ENCODE peak calls at places on chromosomes 1 and 21, in four cellular contexts. J is GM23248, C is GM23338, U is skeletal muscle cell. Z is an unnamed sample.

GRCh38 chr1:43367026-43367903 is 546 bp downstream of the ELOVL1 start:
- DNase-seq in J (peak; percentile 74), C (peak; percentile 63), U (no peak), Z (no peak)

GRCh38 chr1:80893140-80893539 is 907.6 kb upstream of the ADGRL2 start:
- DNase-seq in J (no peak), C (no peak), U (no peak), Z (no peak)

GRCh38 chr1:47569681-47570470 is 132.0 kb downstream of the FOXD2 start:
- DNase-seq in J (peak; percentile 93), C (peak; percentile 82), U (peak; percentile 53), Z (peak; percentile 93)

GRCh38 chr1:44036409-44037111 is 5.3 kb upstream of the SLC6A9 start:
- DNase-seq in J (peak; percentile 83), C (peak; percentile 86), U (no peak), Z (peak; percentile 72)

GRCh38 chr1:15220825-15221431 is 26.1 kb upstream of the FHAD1 start:
- DNase-seq in J (no peak), C (peak; percentile 41), U (no peak), Z (no peak)

GRCh38 chr1:223462047-223462446 is 68.8 kb downstream of the CCDC185 start:
- DNase-seq in J (no peak), C (no peak), U (no peak), Z (no peak)

GRCh38 chr1:113579256-113580018 is 179.8 kb downstream of the PHTF1 start:
- DNase-seq in J (no peak), C (no peak), U (no peak), Z (peak; percentile 35)

GRCh38 chr1:240190881-240191385 is 99.2 kb downstream of the FMN2 start:
- DNase-seq in J (peak; percentile 96), C (peak; percentile 55), U (peak; percentile 96), Z (peak; percentile 98)

GRCh38 chr1:36743286-36744005 is 260.7 kb upstream of the CSF3R start:
- DNase-seq in J (no peak), C (no peak), U (no peak), Z (no peak)

GRCh38 chr1:235513495-235514366 is 9.5 kb upstream of the B3GALNT2 start:
- DNase-seq in J (peak; percentile 74), C (peak; percentile 87), U (no peak), Z (peak; percentile 74)

GRCh38 chr1:54453509-54453908 is 47.3 kb upstream of the SSBP3 start:
- DNase-seq in J (no peak), C (no peak), U (no peak), Z (no peak)

DNA sequence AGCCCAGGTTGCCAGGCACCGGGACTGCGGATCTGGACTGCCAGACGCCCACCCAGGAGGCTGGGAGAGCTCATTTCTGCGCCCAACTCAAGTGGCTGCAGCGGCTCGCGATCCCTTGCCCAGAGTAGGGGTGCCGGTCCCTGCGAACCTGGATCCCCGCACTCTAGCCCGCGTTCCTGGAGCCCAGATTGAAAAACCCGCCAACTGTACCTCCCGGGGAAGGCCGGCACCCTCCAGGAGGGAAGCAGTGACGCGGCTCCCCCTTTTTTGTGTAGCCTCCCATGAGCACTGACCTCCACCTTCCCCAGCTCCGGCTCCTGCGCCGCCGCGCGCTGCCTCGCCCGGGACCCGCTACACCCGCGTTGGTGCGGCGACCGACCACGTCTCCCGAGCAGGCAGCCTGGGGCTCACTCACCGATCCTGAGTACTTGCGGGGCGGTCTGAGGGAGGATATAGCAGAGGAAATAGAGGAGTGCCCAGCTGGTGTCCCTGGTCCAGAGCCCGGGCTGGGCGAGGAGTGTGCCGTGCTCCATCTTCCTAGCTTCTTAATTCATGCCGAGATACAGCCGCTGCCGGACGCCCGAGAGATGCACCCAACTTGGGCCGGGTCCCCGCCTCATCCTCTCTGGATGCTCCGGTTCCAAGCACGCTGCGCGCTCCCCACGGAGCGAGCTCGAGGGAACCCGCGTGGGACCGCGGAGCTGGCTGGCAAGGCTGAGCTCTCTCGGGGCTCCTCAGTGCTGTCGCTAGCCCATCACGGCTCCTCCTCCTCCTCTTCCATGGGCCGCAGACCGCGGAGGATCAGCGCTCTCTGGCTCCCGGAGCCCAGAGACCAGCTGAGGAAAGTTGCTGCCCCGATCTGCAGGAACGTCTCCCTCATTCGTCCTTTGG is 583 bp downstream of the GRIK1 start:
- DNase-seq in J (peak; percentile 20), C (peak; percentile 53), U (no peak), Z (no peak)
- H3K4me3 ChIP-seq in J (peak overlapping the region; percentile 53), C (peak overlapping the region; percentile 87), U (peak overlapping the region; percentile 52), Z (peak overlapping the region; percentile 16)

GRCh38 chr21:30515681-30516080 is 13.7 kb upstream of the KRTAP19-5 start:
- DNase-seq in J (no peak), C (no peak), U (no peak), Z (no peak)
- H3K4me3 ChIP-seq in J (no peak overlapping the region), C (no peak overlapping the region), U (no peak overlapping the region), Z (no peak overlapping the region)

DNA sequence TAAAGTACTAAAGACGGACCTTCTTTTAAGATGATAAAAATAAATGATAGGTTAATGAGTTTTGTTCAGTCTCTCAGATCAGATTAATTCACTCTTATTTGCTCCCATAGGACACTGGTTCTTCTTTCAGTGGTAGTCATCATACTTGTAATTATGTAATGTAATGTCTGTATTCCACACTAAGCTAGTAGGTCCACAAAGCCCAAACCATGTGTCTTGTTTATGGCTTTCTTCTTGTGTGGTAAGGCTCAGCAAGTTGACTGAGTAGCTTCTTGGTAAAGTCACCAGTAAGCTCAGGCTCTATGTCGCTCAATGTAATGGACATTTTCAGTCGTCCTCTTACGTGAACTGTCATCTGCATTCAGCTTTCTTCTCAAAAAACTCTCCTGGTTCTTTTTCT is 2.5 kb downstream of the LYPLAL1 start:
- DNase-seq in J (no peak), C (no peak), U (no peak), Z (no peak)
- H3K4me3 ChIP-seq in J (no peak overlapping the region), C (no peak overlapping the region), U (no peak overlapping the region), Z (no peak overlapping the region)

GRCh38 chr1:59063501-59063900 is 233.4 kb upstream of the FGGY start:
- DNase-seq in J (no peak), C (peak; percentile 56), U (no peak), Z (no peak)
- H3K4me3 ChIP-seq in J (no peak overlapping the region), C (peak overlapping the region; percentile 21), U (no peak overlapping the region), Z (no peak overlapping the region)

GRCh38 chr1:23177438-23178380 is 9.1 kb upstream of the LUZP1 start:
- DNase-seq in J (peak; percentile 92), C (peak; percentile 85), U (no peak), Z (peak; percentile 81)

GRCh38 chr1:23178931-23179330 is 10.3 kb upstream of the LUZP1 start:
- DNase-seq in J (peak; percentile 60), C (peak; percentile 52), U (no peak), Z (no peak)

GRCh38 chr1:23177031-23177430 is 8.4 kb upstream of the LUZP1 start:
- DNase-seq in J (no peak), C (no peak), U (no peak), Z (no peak)

GRCh38 chr1:23174383-23175110 is 5.9 kb upstream of the LUZP1 start:
- DNase-seq in J (no peak), C (no peak), U (no peak), Z (no peak)

DNA sequence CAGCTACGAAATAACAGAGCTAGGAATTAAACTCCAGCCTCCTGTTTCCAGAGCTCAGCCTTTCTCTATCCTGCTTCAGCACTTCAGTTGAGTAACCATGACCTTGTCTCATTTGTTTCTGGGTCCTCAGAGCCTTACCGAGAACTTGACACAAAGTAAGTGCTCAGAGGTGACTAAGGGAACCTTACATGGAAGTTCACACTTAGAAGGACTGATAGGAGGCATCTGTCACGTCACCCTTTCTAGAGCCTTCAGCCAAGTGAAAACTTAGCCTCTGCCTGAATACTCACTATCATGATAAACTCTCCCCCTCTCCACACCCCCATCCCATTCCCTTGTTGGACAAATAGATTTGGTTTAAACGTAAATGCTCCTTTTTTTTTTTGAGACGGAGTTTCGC is 9.8 kb upstream of the LUZP1 start:
- DNase-seq in J (peak; percentile 17), C (no peak), U (no peak), Z (no peak)
- H3K4me3 ChIP-seq in J (peak overlapping the region; percentile 70), C (peak overlapping the region; percentile 76), U (no peak overlapping the region), Z (no peak overlapping the region)

GRCh38 chr1:183418696-183419095 is 516 bp upstream of the NMNAT2 start:
- DNase-seq in J (no peak), C (no peak), U (no peak), Z (no peak)
- H3K4me3 ChIP-seq in J (no peak overlapping the region), C (peak overlapping the region; percentile 79), U (no peak overlapping the region), Z (no peak overlapping the region)

GRCh38 chr1:208009303-208009702 is 98.4 kb upstream of the CD34 start:
- DNase-seq in J (no peak), C (no peak), U (no peak), Z (no peak)

GRCh38 chr1:208008534-208008933 is 97.6 kb upstream of the CD34 start:
- DNase-seq in J (peak; percentile 56), C (no peak), U (no peak), Z (no peak)

GRCh38 chr1:208006258-208006920 is 95.5 kb upstream of the CD34 start:
- DNase-seq in J (no peak), C (no peak), U (no peak), Z (peak; percentile 57)

GRCh38 chr1:208007938-208008342 is 97.0 kb upstream of the CD34 start:
- DNase-seq in J (peak; percentile 85), C (no peak), U (peak; percentile 69), Z (peak; percentile 82)

DNA sequence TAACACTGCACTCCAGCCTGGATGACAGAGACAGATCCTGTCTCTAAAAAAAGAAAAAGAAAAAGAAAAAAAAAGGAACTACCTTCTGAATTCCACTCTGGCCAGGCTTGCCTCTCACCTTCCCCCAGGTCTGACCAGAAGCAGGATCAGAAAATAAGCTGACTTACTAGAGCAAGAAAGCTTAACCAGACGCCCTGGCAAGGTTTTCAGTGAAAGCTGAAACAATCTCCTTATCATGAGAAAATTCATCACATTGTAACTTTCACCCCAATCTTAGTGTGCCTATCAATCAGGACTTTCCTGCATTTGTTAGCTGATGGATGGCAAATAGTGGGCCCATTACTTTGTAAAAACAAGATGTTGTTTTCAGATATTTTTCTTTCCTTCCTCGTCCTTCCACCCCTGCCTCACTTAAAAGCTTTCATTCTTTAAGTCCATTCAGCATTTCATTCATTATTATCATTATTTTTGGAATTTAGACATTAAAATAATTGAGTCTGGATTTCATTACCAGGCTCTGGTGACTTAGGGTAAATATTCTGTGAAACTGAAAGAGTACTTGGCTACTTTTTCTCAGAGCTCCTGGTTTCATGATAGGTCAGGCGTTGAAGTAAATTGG is 96.5 kb upstream of the CD34 start:
- DNase-seq in J (peak; percentile 22), C (no peak), U (no peak), Z (no peak)
- H3K4me3 ChIP-seq in J (peak overlapping the region; percentile 19), C (no peak overlapping the region), U (no peak overlapping the region), Z (no peak overlapping the region)

GRCh38 chr1:109467301-109467777 is 993 bp downstream of the SYPL2 start:
- DNase-seq in J (no peak), C (peak; percentile 44), U (no peak), Z (no peak)
- H3K4me3 ChIP-seq in J (no peak overlapping the region), C (peak overlapping the region; percentile 68), U (no peak overlapping the region), Z (peak overlapping the region; percentile 22)